ENCODE peak calls at places on chromosomes 4 and X, in four cellular contexts. E is SK-N-SH, S is GM12878, H is H1. G is an unnamed sample.

GRCh38 chrX:20294284-20294683 is 27.6 kb upstream of the RPS6KA3 start:
- DNase-seq in E (no peak), H (no peak), S (no peak), G (no peak)

GRCh38 chrX:95056901-95057300 is 1382.9 kb downstream of the FAM133A start:
- DNase-seq in H (no peak), S (no peak), E (no peak), G (no peak)

GRCh38 chr4:176156656-176157055 is 38.7 kb downstream of the SPATA4 start:
- DNase-seq in E (no peak), H (no peak), S (no peak), G (no peak)

GRCh38 chr4:110515676-110516075 is 39.7 kb downstream of the ENPEP start:
- DNase-seq in E (no peak), S (no peak), H (no peak), G (peak)

GRCh38 chr4:83259586-83259985 is 25.0 kb downstream of the COQ2 start:
- DNase-seq in S (no peak), E (no peak), H (no peak), G (no peak)

GRCh38 chr4:2914220-2915126 is 48.7 kb downstream of the NOP14 start:
- DNase-seq in H (no peak), S (no peak), E (no peak), G (no peak)

GRCh38 chrX:48590203-48591103 is 6.8 kb upstream of the WDR13 start:
- DNase-seq in E (no peak), S (no peak), H (no peak), G (peak)

GRCh38 chrX:45623266-45623665 is 422.6 kb upstream of the DIPK2B start:
- DNase-seq in S (no peak), E (no peak), H (no peak), G (peak)

GRCh38 chrX:253451-254297 is 27.5 kb upstream of the PLCXD1 start:
- DNase-seq in S (no peak), H (no peak), E (no peak), G (no peak)

GRCh38 chrX:40154853-40155616 is 57.3 kb upstream of the BCOR start:
- DNase-seq in E (peak), S (no peak), H (no peak), G (no peak)

GRCh38 chr4:82584921-82585320 is 23.1 kb upstream of the TMEM150C start:
- DNase-seq in H (no peak), E (no peak), S (no peak), G (no peak)

GRCh38 chrX:11591712-11592351 is 73.9 kb downstream of the ARHGAP6 start:
- DNase-seq in E (no peak), H (no peak), S (no peak), G (no peak)

GRCh38 chrX:74371823-74372222 is 49.5 kb upstream of the SLC16A2 start:
- DNase-seq in E (no peak), S (no peak), H (no peak), G (no peak)

GRCh38 chr4:78149737-78150136 is 92.6 kb downstream of the FRAS1 start:
- DNase-seq in H (no peak), E (no peak), S (no peak), G (no peak)

GRCh38 chr4:108240356-108240755 is 71.6 kb upstream of the LEF1 start:
- DNase-seq in S (no peak), E (no peak), H (no peak), G (no peak)

GRCh38 chr4:156673483-156673882 is 298.1 kb downstream of the PDGFC start:
- DNase-seq in E (no peak), H (no peak), S (no peak), G (no peak)

GRCh38 chrX:1909419-1910206 is 294.8 kb downstream of the ASMT start:
- DNase-seq in E (no peak), S (no peak), H (no peak), G (no peak)

GRCh38 chrX:134999469-134999868 is 8.7 kb downstream of the SMIM10 start:
- DNase-seq in E (peak), H (no peak), S (peak), G (peak)
- TF ChIP-seq JUND in E (no peak), H (no peak), S (no peak), G (no peak)

GRCh38 chrX:150594584-150594983 is 26.2 kb downstream of the MTM1 start:
- DNase-seq in E (no peak), H (no peak), S (no peak), G (no peak)
- TF ChIP-seq JUND in E (no peak), H (no peak), S (no peak), G (no peak)

GRCh38 chr4:19831644-19832285 is 419.9 kb upstream of the SLIT2 start:
- DNase-seq in E (no peak), H (no peak), S (no peak), G (no peak)
- TF ChIP-seq JUND in E (no peak), H (no peak), S (no peak), G (no peak)

GRCh38 chr4:140100771-140101170 is 53.2 kb downstream of the MAML3 start:
- DNase-seq in S (no peak), E (no peak), H (no peak), G (no peak)
- TF ChIP-seq JUND in S (no peak), E (no peak), H (no peak), G (no peak)

DNA sequence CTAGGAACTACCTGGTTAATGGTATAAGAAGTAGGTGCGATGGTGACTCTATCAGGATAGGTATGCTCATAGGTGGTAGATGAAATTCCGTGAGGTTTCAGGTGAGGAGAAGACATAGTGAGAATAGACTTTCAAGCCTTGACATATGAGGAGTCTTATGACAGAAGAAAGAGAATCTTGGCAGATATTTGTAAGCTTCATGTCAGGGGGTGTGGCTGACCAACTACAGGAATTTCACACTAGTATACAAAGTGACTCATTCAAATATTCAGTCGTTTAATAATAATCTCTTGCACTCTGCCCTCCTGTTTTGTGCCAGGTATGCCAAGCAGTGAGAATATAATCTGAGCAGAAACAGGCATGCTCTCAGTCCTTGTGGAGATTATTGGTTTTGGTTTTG is 22.8 kb downstream of the PACRGL start:
- DNase-seq in E (no peak), S (no peak), H (no peak), G (no peak)
- TF ChIP-seq JUND in E (no peak), S (no peak), H (no peak), G (no peak)

GRCh38 chrX:140432328-140433025 is 72.4 kb downstream of the SOX3 start:
- DNase-seq in E (no peak), S (no peak), H (no peak), G (no peak)
- TF ChIP-seq JUND in E (no peak), S (no peak), H (no peak), G (no peak)

GRCh38 chrX:34734383-34734782 is 77.3 kb upstream of the TMEM47 start:
- DNase-seq in E (no peak), S (no peak), H (no peak), G (no peak)
- TF ChIP-seq JUND in E (no peak), S (no peak), H (no peak), G (no peak)

DNA sequence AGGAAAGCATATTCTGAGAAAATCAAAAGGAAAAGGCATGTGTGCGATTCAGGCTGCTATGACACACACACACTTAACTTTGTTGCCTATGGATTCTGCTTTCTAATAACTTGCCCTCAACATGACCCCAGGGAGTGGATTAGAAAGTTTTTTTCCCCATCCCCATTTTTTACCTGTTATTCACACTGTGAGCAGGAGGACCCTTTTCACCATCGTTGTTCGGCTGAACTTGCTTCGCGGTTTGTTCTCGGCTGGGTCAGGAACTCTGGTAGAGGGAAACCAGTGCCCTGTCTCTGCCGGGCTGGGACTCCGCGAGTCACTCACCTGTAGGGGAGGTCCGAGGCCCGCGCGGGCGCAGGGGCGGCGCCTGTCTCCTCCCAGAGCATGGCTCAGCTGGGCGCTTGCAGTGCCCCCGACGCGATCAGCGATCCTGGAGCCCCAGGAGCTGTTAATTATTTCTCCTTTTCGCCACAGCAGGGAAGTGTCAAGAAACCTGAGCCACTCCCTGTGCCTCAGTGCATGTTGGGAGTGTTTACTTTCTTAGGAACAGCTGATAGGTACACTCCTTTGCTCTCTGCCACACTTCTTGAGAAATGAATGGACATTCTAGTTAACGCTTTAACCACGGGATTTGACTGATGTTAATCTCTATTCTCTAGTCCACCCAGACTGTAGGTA is at the start of gene RASSF6:
- DNase-seq in H (peak), E (no peak), S (no peak), G (peak)
- TF ChIP-seq JUND in H (no peak), E (no peak), S (no peak), G (no peak)

GRCh38 chr4:38182334-38182998 is 222.3 kb downstream of the PTTG2 start:
- DNase-seq in E (no peak), H (no peak), S (no peak), G (no peak)

GRCh38 chr4:38178666-38178995 is 218.4 kb downstream of the PTTG2 start:
- DNase-seq in S (peak), H (no peak), E (no peak), G (no peak)

GRCh38 chr4:38177792-38178665 is 217.8 kb downstream of the PTTG2 start:
- DNase-seq in S (no peak), H (no peak), E (no peak), G (no peak)

GRCh38 chr4:38179690-38180299 is 219.6 kb downstream of the PTTG2 start:
- DNase-seq in E (peak), S (peak), H (peak), G (peak)

GRCh38 chr4:38180456-38180855 is 220.3 kb downstream of the PTTG2 start:
- DNase-seq in E (no peak), H (no peak), S (no peak), G (no peak)
- TF ChIP-seq JUND in E (no peak), H (no peak), S (no peak), G (no peak)

G was measured in T47D.